ENCODE peak calls at places on chromosome 19, in nine cellular contexts. One of them, this sample, is unnamed.

GRCh38 chr19:13082192-13083007 is 20.3 kb downstream of the LYL1 start:
- DNase-seq in type B pancreatic cell: no peak
- DNase-seq in CD8-positive, alpha-beta T cell: no peak
- DNase-seq in NCI-H345: peak; percentile 32
- DNase-seq in globus pallidus: peak; percentile 45
- DNase-seq in C1 segment of cervical spinal cord: peak; percentile 55
- DNase-seq in naive B cell: no peak
- DNase-seq in heart right ventricle: no peak
- DNase-seq in tibial nerve: peak; percentile 46
- DNase-seq in this sample: no peak

GRCh38 chr19:40492274-40492673 is 25.5 kb downstream of the SPTBN4 start:
- DNase-seq in type B pancreatic cell: no peak
- DNase-seq in CD8-positive, alpha-beta T cell: no peak
- DNase-seq in NCI-H345: no peak
- DNase-seq in globus pallidus: no peak
- DNase-seq in C1 segment of cervical spinal cord: no peak
- DNase-seq in naive B cell: no peak
- DNase-seq in heart right ventricle: no peak
- DNase-seq in tibial nerve: no peak
- DNase-seq in this sample: no peak

GRCh38 chr19:17777840-17778620 is 16.9 kb upstream of the B3GNT3 start:
- DNase-seq in type B pancreatic cell: no peak
- DNase-seq in CD8-positive, alpha-beta T cell: peak; percentile 24
- DNase-seq in NCI-H345: no peak
- DNase-seq in globus pallidus: no peak
- DNase-seq in C1 segment of cervical spinal cord: no peak
- DNase-seq in naive B cell: no peak
- DNase-seq in heart right ventricle: peak; percentile 54
- DNase-seq in tibial nerve: peak; percentile 32
- DNase-seq in this sample: peak; percentile 74

GRCh38 chr19:51810228-51810627 is 15.3 kb downstream of the FPR3 start:
- DNase-seq in type B pancreatic cell: no peak
- DNase-seq in CD8-positive, alpha-beta T cell: no peak
- DNase-seq in NCI-H345: no peak
- DNase-seq in globus pallidus: no peak
- DNase-seq in C1 segment of cervical spinal cord: no peak
- DNase-seq in naive B cell: no peak
- DNase-seq in heart right ventricle: no peak
- DNase-seq in tibial nerve: no peak
- DNase-seq in this sample: no peak

GRCh38 chr19:33171916-33172359 is 22.2 kb upstream of the LRP3 start:
- DNase-seq in type B pancreatic cell: no peak
- DNase-seq in CD8-positive, alpha-beta T cell: no peak
- DNase-seq in NCI-H345: no peak
- DNase-seq in globus pallidus: no peak
- DNase-seq in C1 segment of cervical spinal cord: no peak
- DNase-seq in naive B cell: no peak
- DNase-seq in heart right ventricle: no peak
- DNase-seq in tibial nerve: no peak
- DNase-seq in this sample: no peak

GRCh38 chr19:10727599-10728250 is 9.8 kb downstream of the DNM2 start:
- DNase-seq in type B pancreatic cell: no peak
- DNase-seq in CD8-positive, alpha-beta T cell: no peak
- DNase-seq in NCI-H345: no peak
- DNase-seq in globus pallidus: peak; percentile 63
- DNase-seq in C1 segment of cervical spinal cord: no peak
- DNase-seq in naive B cell: no peak
- DNase-seq in heart right ventricle: no peak
- DNase-seq in tibial nerve: no peak
- DNase-seq in this sample: no peak

GRCh38 chr19:17488593-17489391 is 18.5 kb downstream of the SLC27A1 start:
- DNase-seq in type B pancreatic cell: peak; percentile 84
- DNase-seq in CD8-positive, alpha-beta T cell: peak; percentile 79
- DNase-seq in NCI-H345: peak; percentile 5
- DNase-seq in globus pallidus: no peak
- DNase-seq in C1 segment of cervical spinal cord: no peak
- DNase-seq in naive B cell: peak; percentile 61
- DNase-seq in heart right ventricle: peak; percentile 51
- DNase-seq in tibial nerve: no peak
- DNase-seq in this sample: peak; percentile 88

GRCh38 chr19:54026656-54027055 is 35.2 kb downstream of the CACNG6 start:
- DNase-seq in type B pancreatic cell: no peak
- DNase-seq in CD8-positive, alpha-beta T cell: no peak
- DNase-seq in NCI-H345: no peak
- DNase-seq in globus pallidus: no peak
- DNase-seq in C1 segment of cervical spinal cord: no peak
- DNase-seq in naive B cell: no peak
- DNase-seq in heart right ventricle: no peak
- DNase-seq in tibial nerve: no peak
- DNase-seq in this sample: no peak

GRCh38 chr19:16542045-16542893 is at the start of gene CHERP:
- DNase-seq in type B pancreatic cell: peak; percentile 93
- DNase-seq in CD8-positive, alpha-beta T cell: peak; percentile 95
- DNase-seq in NCI-H345: peak; percentile 92
- DNase-seq in globus pallidus: peak; percentile 93
- DNase-seq in C1 segment of cervical spinal cord: peak; percentile 84
- DNase-seq in naive B cell: peak; percentile 93
- DNase-seq in heart right ventricle: peak; percentile 96
- DNase-seq in tibial nerve: peak; percentile 81
- DNase-seq in this sample: peak; percentile 98

GRCh38 chr19:55696301-55697068 is 21.5 kb downstream of the EPN1 start:
- DNase-seq in type B pancreatic cell: no peak
- DNase-seq in CD8-positive, alpha-beta T cell: no peak
- DNase-seq in NCI-H345: no peak
- DNase-seq in globus pallidus: no peak
- DNase-seq in C1 segment of cervical spinal cord: no peak
- DNase-seq in naive B cell: no peak
- DNase-seq in heart right ventricle: no peak
- DNase-seq in tibial nerve: no peak
- DNase-seq in this sample: no peak

GRCh38 chr19:30066781-30067759 is 125.0 kb downstream of the URI1 start:
- DNase-seq in type B pancreatic cell: peak; percentile 61
- DNase-seq in CD8-positive, alpha-beta T cell: no peak
- DNase-seq in NCI-H345: no peak
- DNase-seq in globus pallidus: no peak
- DNase-seq in C1 segment of cervical spinal cord: no peak
- DNase-seq in naive B cell: no peak
- DNase-seq in heart right ventricle: no peak
- DNase-seq in tibial nerve: no peak
- DNase-seq in this sample: no peak

GRCh38 chr19:8641908-8642547 is 11.6 kb downstream of the NFILZ start:
- DNase-seq in type B pancreatic cell: no peak
- DNase-seq in CD8-positive, alpha-beta T cell: no peak
- DNase-seq in NCI-H345: no peak
- DNase-seq in globus pallidus: no peak
- DNase-seq in C1 segment of cervical spinal cord: no peak
- DNase-seq in naive B cell: no peak
- DNase-seq in heart right ventricle: no peak
- DNase-seq in tibial nerve: peak; percentile 24
- DNase-seq in this sample: peak; percentile 53

GRCh38 chr19:15124572-15125231 is 17.5 kb downstream of the SYDE1 start:
- DNase-seq in type B pancreatic cell: no peak
- DNase-seq in CD8-positive, alpha-beta T cell: no peak
- DNase-seq in NCI-H345: peak; percentile 15
- DNase-seq in globus pallidus: peak; percentile 24
- DNase-seq in C1 segment of cervical spinal cord: peak; percentile 19
- DNase-seq in naive B cell: no peak
- DNase-seq in heart right ventricle: no peak
- DNase-seq in tibial nerve: no peak
- DNase-seq in this sample: no peak

GRCh38 chr19:39473443-39473960 is 7.1 kb upstream of the TIMM50 start:
- DNase-seq in type B pancreatic cell: no peak
- DNase-seq in CD8-positive, alpha-beta T cell: no peak
- DNase-seq in NCI-H345: no peak
- DNase-seq in globus pallidus: no peak
- DNase-seq in C1 segment of cervical spinal cord: no peak
- DNase-seq in naive B cell: no peak
- DNase-seq in heart right ventricle: no peak
- DNase-seq in tibial nerve: no peak
- DNase-seq in this sample: no peak

GRCh38 chr19:45800009-45800553 is 7.4 kb upstream of the DMWD start:
- DNase-seq in type B pancreatic cell: no peak
- DNase-seq in CD8-positive, alpha-beta T cell: no peak
- DNase-seq in NCI-H345: no peak
- DNase-seq in globus pallidus: no peak
- DNase-seq in C1 segment of cervical spinal cord: no peak
- DNase-seq in naive B cell: no peak
- DNase-seq in heart right ventricle: no peak
- DNase-seq in tibial nerve: no peak
- DNase-seq in this sample: no peak

GRCh38 chr19:55179570-55180484 is at the start of gene SYT5:
- DNase-seq in type B pancreatic cell: no peak
- DNase-seq in CD8-positive, alpha-beta T cell: peak; percentile 65
- DNase-seq in NCI-H345: peak; percentile 23
- DNase-seq in globus pallidus: no peak
- DNase-seq in C1 segment of cervical spinal cord: no peak
- DNase-seq in naive B cell: peak; percentile 43
- DNase-seq in heart right ventricle: peak; percentile 48
- DNase-seq in tibial nerve: no peak
- DNase-seq in this sample: peak; percentile 86

GRCh38 chr19:48489608-48490216 is 20.5 kb downstream of the CYTH2 start:
- DNase-seq in type B pancreatic cell: peak; percentile 87
- DNase-seq in CD8-positive, alpha-beta T cell: peak; percentile 81
- DNase-seq in NCI-H345: peak; percentile 31
- DNase-seq in globus pallidus: no peak
- DNase-seq in C1 segment of cervical spinal cord: peak; percentile 10
- DNase-seq in naive B cell: peak; percentile 77
- DNase-seq in heart right ventricle: peak; percentile 83
- DNase-seq in tibial nerve: peak; percentile 64
- DNase-seq in this sample: peak; percentile 90

GRCh38 chr19:34237939-34238338 is 16.4 kb upstream of the GARRE1 start:
- DNase-seq in type B pancreatic cell: no peak
- DNase-seq in CD8-positive, alpha-beta T cell: no peak
- DNase-seq in NCI-H345: no peak
- DNase-seq in globus pallidus: no peak
- DNase-seq in C1 segment of cervical spinal cord: no peak
- DNase-seq in naive B cell: no peak
- DNase-seq in heart right ventricle: no peak
- DNase-seq in tibial nerve: no peak
- DNase-seq in this sample: no peak

GRCh38 chr19:17871878-17872250 is at the start of gene SLC5A5:
- DNase-seq in type B pancreatic cell: no peak
- DNase-seq in CD8-positive, alpha-beta T cell: no peak
- DNase-seq in NCI-H345: no peak
- DNase-seq in globus pallidus: no peak
- DNase-seq in C1 segment of cervical spinal cord: no peak
- DNase-seq in naive B cell: no peak
- DNase-seq in heart right ventricle: no peak
- DNase-seq in tibial nerve: no peak
- DNase-seq in this sample: no peak

GRCh38 chr19:12913871-12914690 is 5.0 kb downstream of the SYCE2 start:
- DNase-seq in type B pancreatic cell: no peak
- DNase-seq in CD8-positive, alpha-beta T cell: peak; percentile 67
- DNase-seq in NCI-H345: no peak
- DNase-seq in globus pallidus: peak; percentile 45
- DNase-seq in C1 segment of cervical spinal cord: peak; percentile 10
- DNase-seq in naive B cell: no peak
- DNase-seq in heart right ventricle: no peak
- DNase-seq in tibial nerve: peak; percentile 39
- DNase-seq in this sample: peak; percentile 41

GRCh38 chr19:30406220-30406944 is 34.2 kb downstream of the ZNF536 start:
- DNase-seq in type B pancreatic cell: no peak
- DNase-seq in CD8-positive, alpha-beta T cell: no peak
- DNase-seq in NCI-H345: no peak
- DNase-seq in globus pallidus: peak; percentile 87
- DNase-seq in C1 segment of cervical spinal cord: peak; percentile 39
- DNase-seq in naive B cell: no peak
- DNase-seq in heart right ventricle: peak; percentile 33
- DNase-seq in tibial nerve: no peak
- DNase-seq in this sample: peak; percentile 38

GRCh38 chr19:23917856-23918255 is 3.2 kb downstream of the ZNF726 start:
- DNase-seq in type B pancreatic cell: no peak
- DNase-seq in CD8-positive, alpha-beta T cell: no peak
- DNase-seq in NCI-H345: no peak
- DNase-seq in globus pallidus: no peak
- DNase-seq in C1 segment of cervical spinal cord: no peak
- DNase-seq in naive B cell: no peak
- DNase-seq in heart right ventricle: no peak
- DNase-seq in tibial nerve: no peak
- DNase-seq in this sample: no peak

GRCh38 chr19:1062387-1063029 is 4.5 kb upstream of the ARHGAP45 start:
- DNase-seq in type B pancreatic cell: no peak
- DNase-seq in CD8-positive, alpha-beta T cell: no peak
- DNase-seq in NCI-H345: no peak
- DNase-seq in globus pallidus: no peak
- DNase-seq in C1 segment of cervical spinal cord: no peak
- DNase-seq in naive B cell: no peak
- DNase-seq in heart right ventricle: no peak
- DNase-seq in tibial nerve: no peak
- DNase-seq in this sample: peak; percentile 75

GRCh38 chr19:29487432-29487831 is 38.4 kb upstream of the VSTM2B start:
- DNase-seq in type B pancreatic cell: no peak
- DNase-seq in CD8-positive, alpha-beta T cell: no peak
- DNase-seq in NCI-H345: no peak
- DNase-seq in globus pallidus: no peak
- DNase-seq in C1 segment of cervical spinal cord: no peak
- DNase-seq in naive B cell: no peak
- DNase-seq in heart right ventricle: no peak
- DNase-seq in tibial nerve: no peak
- DNase-seq in this sample: no peak

GRCh38 chr19:22517496-22518411 is 95.6 kb upstream of the ZNF98 start:
- DNase-seq in type B pancreatic cell: no peak
- DNase-seq in CD8-positive, alpha-beta T cell: no peak
- DNase-seq in NCI-H345: no peak
- DNase-seq in globus pallidus: no peak
- DNase-seq in C1 segment of cervical spinal cord: no peak
- DNase-seq in naive B cell: no peak
- DNase-seq in heart right ventricle: no peak
- DNase-seq in tibial nerve: no peak
- DNase-seq in this sample: no peak

GRCh38 chr19:55454787-55455243 is 6.6 kb downstream of the ISOC2 start:
- DNase-seq in type B pancreatic cell: no peak
- DNase-seq in CD8-positive, alpha-beta T cell: peak; percentile 46
- DNase-seq in NCI-H345: peak; percentile 17
- DNase-seq in globus pallidus: peak; percentile 79
- DNase-seq in C1 segment of cervical spinal cord: peak; percentile 26
- DNase-seq in naive B cell: no peak
- DNase-seq in heart right ventricle: peak; percentile 43
- DNase-seq in tibial nerve: no peak
- DNase-seq in this sample: peak; percentile 78

GRCh38 chr19:12331211-12331941 is 2.1 kb downstream of the ZNF563 start:
- DNase-seq in type B pancreatic cell: no peak
- DNase-seq in CD8-positive, alpha-beta T cell: peak; percentile 38
- DNase-seq in NCI-H345: no peak
- DNase-seq in globus pallidus: no peak
- DNase-seq in C1 segment of cervical spinal cord: no peak
- DNase-seq in naive B cell: peak; percentile 71
- DNase-seq in heart right ventricle: no peak
- DNase-seq in tibial nerve: no peak
- DNase-seq in this sample: peak; percentile 87

GRCh38 chr19:49921871-49922755 is 6.9 kb upstream of the ATF5 start:
- DNase-seq in type B pancreatic cell: no peak
- DNase-seq in CD8-positive, alpha-beta T cell: no peak
- DNase-seq in NCI-H345: no peak
- DNase-seq in globus pallidus: no peak
- DNase-seq in C1 segment of cervical spinal cord: no peak
- DNase-seq in naive B cell: no peak
- DNase-seq in heart right ventricle: no peak
- DNase-seq in tibial nerve: no peak
- DNase-seq in this sample: no peak

GRCh38 chr19:48283908-48284307 is 14.0 kb downstream of the ZNF114 start:
- DNase-seq in type B pancreatic cell: no peak
- DNase-seq in CD8-positive, alpha-beta T cell: no peak
- DNase-seq in NCI-H345: no peak
- DNase-seq in globus pallidus: no peak
- DNase-seq in C1 segment of cervical spinal cord: no peak
- DNase-seq in naive B cell: no peak
- DNase-seq in heart right ventricle: no peak
- DNase-seq in tibial nerve: no peak
- DNase-seq in this sample: no peak

GRCh38 chr19:38329651-38330050 is 6.0 kb upstream of the CATSPERG start:
- DNase-seq in type B pancreatic cell: no peak
- DNase-seq in CD8-positive, alpha-beta T cell: no peak
- DNase-seq in NCI-H345: no peak
- DNase-seq in globus pallidus: no peak
- DNase-seq in C1 segment of cervical spinal cord: no peak
- DNase-seq in naive B cell: no peak
- DNase-seq in heart right ventricle: no peak
- DNase-seq in tibial nerve: no peak
- DNase-seq in this sample: no peak

GRCh38 chr19:47398707-47399106 is 20.6 kb downstream of the MEIS3 start:
- DNase-seq in type B pancreatic cell: no peak
- DNase-seq in CD8-positive, alpha-beta T cell: no peak
- DNase-seq in NCI-H345: no peak
- DNase-seq in globus pallidus: no peak
- DNase-seq in C1 segment of cervical spinal cord: no peak
- DNase-seq in naive B cell: no peak
- DNase-seq in heart right ventricle: no peak
- DNase-seq in tibial nerve: no peak
- DNase-seq in this sample: no peak